ENCODE peak calls at places on chromosomes 1 and 21, in seven cellular contexts. E, A, D, T, F, I and G are unnamed samples.

GRCh38 chr1:94543893-94544635 is 2.5 kb upstream of the F3 start:
- DNase-seq in E (no peak), I (no peak), F (no peak), T (no peak), D (no peak), A (no peak), G (no peak)

GRCh38 chr1:171901245-171901644 is 59.9 kb downstream of the DNM3 start:
- DNase-seq in I (no peak), E (no peak), T (no peak), D (no peak), F (no peak), A (no peak), G (no peak)

GRCh38 chr1:228228601-228229074 is 20.8 kb downstream of the OBSCN start:
- DNase-seq in I (no peak), D (no peak), A (no peak), F (no peak), T (no peak), E (no peak), G (no peak)

GRCh38 chr1:77406661-77407060 is 124.8 kb downstream of the AK5 start:
- DNase-seq in A (no peak), D (no peak), T (no peak), E (no peak), I (no peak), F (no peak), G (no peak)

GRCh38 chr1:88877382-88877825 is 14.0 kb downstream of the GTF2B start:
- DNase-seq in I (no peak), A (no peak), D (no peak), F (no peak), T (no peak), E (peak; percentile 14), G (no peak)

GRCh38 chr1:155181371-155182051 is 7.9 kb downstream of the TRIM46 start:
- DNase-seq in T (no peak), E (no peak), A (no peak), F (no peak), I (no peak), D (no peak), G (no peak)

GRCh38 chr1:185695299-185695698 is 38.9 kb upstream of the HMCN1 start:
- DNase-seq in F (no peak), I (no peak), A (no peak), T (no peak), D (no peak), E (peak; percentile 15), G (no peak)

GRCh38 chr1:51331206-51332100 is 1.1 kb upstream of the TTC39A start:
- DNase-seq in I (no peak), T (peak; percentile 68), F (no peak), D (no peak), A (no peak), E (no peak), G (no peak)

GRCh38 chr1:232950919-232951579 is 638 bp downstream of the NTPCR start:
- DNase-seq in T (no peak), F (no peak), A (no peak), D (peak; percentile 41), I (no peak), E (peak; percentile 1), G (peak; percentile 25)

GRCh38 chr21:42304556-42305454 is 10.4 kb downstream of the TFF3 start:
- DNase-seq in D (no peak), I (no peak), T (no peak), E (no peak), A (no peak), F (peak; percentile 9), G (no peak)

GRCh38 chr1:151716771-151717631 is at the start of gene CELF3:
- DNase-seq in I (no peak), E (no peak), D (no peak), F (no peak), T (peak; percentile 29), A (no peak), G (no peak)

GRCh38 chr1:155272466-155273133 is 704 bp downstream of the CLK2 start:
- DNase-seq in T (no peak), E (no peak), I (no peak), A (no peak), D (no peak), F (no peak), G (no peak)

GRCh38 chr1:41021526-41022308 is at the start of gene SLFNL1:
- DNase-seq in A (no peak), F (no peak), D (no peak), I (no peak), E (no peak), T (no peak), G (no peak)

GRCh38 chr1:201218409-201218808 is 27.8 kb downstream of the IGFN1 start:
- DNase-seq in E (no peak), D (no peak), F (no peak), A (no peak), I (no peak), T (no peak), G (no peak)

GRCh38 chr1:10280442-10281350 is 70.3 kb downstream of the KIF1B start:
- DNase-seq in I (no peak), E (no peak), A (no peak), T (no peak), D (no peak), F (no peak), G (no peak)

GRCh38 chr1:212506666-212507065 is 73.9 kb downstream of the NENF start:
- DNase-seq in D (no peak), T (no peak), F (no peak), E (no peak), I (no peak), A (no peak), G (no peak)

GRCh38 chr1:3097861-3098260 is 28.9 kb downstream of the PRDM16 start:
- DNase-seq in E (no peak), D (no peak), I (no peak), A (no peak), T (no peak), F (no peak), G (no peak)

GRCh38 chr1:241007668-241008067 is 349.3 kb downstream of the RGS7 start:
- DNase-seq in E (no peak), D (no peak), T (no peak), I (no peak), F (no peak), A (no peak), G (no peak)

GRCh38 chr1:40059292-40059959 is 18.9 kb downstream of the CAP1 start:
- DNase-seq in I (no peak), D (peak; percentile 29), T (no peak), A (peak; percentile 6), F (no peak), E (peak; percentile 37), G (no peak)

GRCh38 chr1:223815865-223816264 is 29.9 kb downstream of the TP53BP2 start:
- DNase-seq in T (no peak), E (no peak), I (no peak), A (no peak), F (no peak), D (no peak), G (no peak)

GRCh38 chr1:9289724-9290493 is 2.8 kb upstream of the SPSB1 start:
- DNase-seq in I (no peak), T (no peak), E (no peak), D (no peak), A (no peak), F (peak; percentile 90), G (peak; percentile 33)

GRCh38 chr1:24481098-24481497 is 21.5 kb upstream of the RCAN3 start:
- DNase-seq in E (peak; percentile 68), D (peak; percentile 62), F (no peak), A (no peak), T (peak; percentile 52), I (no peak), G (peak; percentile 59)

GRCh38 chr1:203271018-203271743 is 34.1 kb upstream of the BTG2 start:
- DNase-seq in T (no peak), I (peak; percentile 53), D (peak; percentile 71), E (peak; percentile 76), F (peak; percentile 83), A (peak; percentile 50), G (peak; percentile 68)

GRCh38 chr1:150808134-150808533 is at the start of gene CTSK:
- DNase-seq in T (no peak), E (no peak), I (no peak), A (no peak), D (no peak), F (peak; percentile 55), G (no peak)

GRCh38 chr21:41926068-41926806 is 27.6 kb downstream of the C2CD2 start:
- DNase-seq in E (peak; percentile 54), T (peak; percentile 51), F (no peak), A (no peak), D (peak; percentile 23), I (no peak), G (peak; percentile 23)